ENCODE peak calls at places on chromosomes 7 and 10, in ten cellular contexts. H is lower lobe of right lung, K is vagina, D is astrocyte of the cerebellum, N is coronary artery, A is kidney epithelial cell, F is BE2C, O is left lung, T is thyroid gland, P is transverse colon. E is an unnamed sample.

GRCh38 chr10:122328676-122329075 is 45.8 kb upstream of the PLEKHA1 start:
- DNase-seq in H (no peak), K (no peak), D (no peak), N (no peak), A (no peak), F (no peak), O (no peak), T (no peak), P (no peak), E (no peak)

GRCh38 chr7:21945374-21946227 is at the start of gene CDCA7L:
- DNase-seq in H (peak), K (no peak), D (peak), N (no peak), A (no peak), F (peak), O (peak), T (peak), P (peak), E (peak)

GRCh38 chr7:73850781-73851207 is 8.5 kb upstream of the METTL27 start:
- DNase-seq in H (no peak), K (no peak), D (peak), N (no peak), A (peak), F (no peak), O (no peak), T (peak), P (peak), E (peak)

GRCh38 chr7:104328970-104329825 is 795 bp downstream of the LHFPL3 start:
- DNase-seq in H (no peak), K (no peak), D (no peak), N (no peak), A (no peak), F (no peak), O (no peak), T (no peak), P (no peak), E (no peak)

GRCh38 chr10:19488592-19489280 is 327.5 kb upstream of the PLXDC2 start:
- DNase-seq in H (peak), K (no peak), D (no peak), N (peak), A (no peak), F (no peak), O (peak), T (peak), P (peak), E (no peak)

GRCh38 chr7:2154831-2155230 is 77.9 kb downstream of the MAD1L1 start:
- DNase-seq in H (peak), K (no peak), D (no peak), N (no peak), A (no peak), F (no peak), O (peak), T (no peak), P (no peak), E (no peak)

GRCh38 chr7:26112341-26112740 is 39.7 kb upstream of the NFE2L3 start:
- DNase-seq in H (no peak), K (no peak), D (no peak), N (no peak), A (no peak), F (no peak), O (no peak), T (no peak), P (no peak), E (no peak)

GRCh38 chr7:7581531-7582179 is 15.0 kb downstream of the MIOS start:
- DNase-seq in H (no peak), K (no peak), D (no peak), N (no peak), A (no peak), F (no peak), O (no peak), T (no peak), P (no peak), E (no peak)

GRCh38 chr10:101690461-101690860 is 4.5 kb downstream of the FBXW4 start:
- DNase-seq in H (peak), K (no peak), D (no peak), N (no peak), A (no peak), F (no peak), O (peak), T (no peak), P (no peak), E (no peak)

GRCh38 chr7:155741061-155741460 is 71.2 kb downstream of the SHH start:
- DNase-seq in H (no peak), K (no peak), D (no peak), N (no peak), A (no peak), F (no peak), O (no peak), T (no peak), P (no peak), E (no peak)

GRCh38 chr10:124053971-124054370 is 39.4 kb downstream of the CHST15 start:
- DNase-seq in H (no peak), K (no peak), D (no peak), N (no peak), A (no peak), F (no peak), O (no peak), T (no peak), P (no peak), E (no peak)

GRCh38 chr7:99080679-99081078 is 63.2 kb downstream of the SMURF1 start:
- DNase-seq in H (no peak), K (no peak), D (no peak), N (no peak), A (no peak), F (no peak), O (no peak), T (no peak), P (no peak), E (no peak)

GRCh38 chr10:78649429-78649828 is 419.3 kb upstream of the ZMIZ1 start:
- DNase-seq in H (no peak), K (peak), D (no peak), N (no peak), A (no peak), F (no peak), O (no peak), T (no peak), P (no peak), E (no peak)

GRCh38 chr7:107167483-107168232 is 1.1 kb upstream of the HBP1 start:
- DNase-seq in H (peak), K (no peak), D (peak), N (no peak), A (peak), F (peak), O (no peak), T (peak), P (no peak), E (peak)

GRCh38 chr10:7385114-7385513 is 25.7 kb downstream of the SFMBT2 start:
- DNase-seq in H (no peak), K (no peak), D (no peak), N (no peak), A (no peak), F (no peak), O (no peak), T (no peak), P (no peak), E (no peak)

GRCh38 chr10:48517911-48518321 is 87.0 kb downstream of the ARHGAP22 start:
- DNase-seq in H (no peak), K (no peak), D (no peak), N (peak), A (no peak), F (no peak), O (no peak), T (no peak), P (no peak), E (no peak)

GRCh38 chr7:81769891-81770818 is at the start of gene HGF:
- DNase-seq in H (peak), K (no peak), D (no peak), N (peak), A (no peak), F (peak), O (peak), T (peak), P (peak), E (no peak)
- TF ChIP-seq CTCF in H (no peak), K (no peak), D (peak), N (no peak), A (peak), F (peak), O (no peak), T (no peak), P (no peak), E (peak)

GRCh38 chr7:90459888-90460287 is 9.6 kb upstream of the PTTG1IP2 start:
- DNase-seq in H (no peak), K (no peak), D (no peak), N (no peak), A (no peak), F (no peak), O (no peak), T (no peak), P (no peak), E (no peak)
- TF ChIP-seq CTCF in H (no peak), K (no peak), D (no peak), N (no peak), A (no peak), F (peak), O (no peak), T (no peak), P (no peak), E (peak)

DNA sequence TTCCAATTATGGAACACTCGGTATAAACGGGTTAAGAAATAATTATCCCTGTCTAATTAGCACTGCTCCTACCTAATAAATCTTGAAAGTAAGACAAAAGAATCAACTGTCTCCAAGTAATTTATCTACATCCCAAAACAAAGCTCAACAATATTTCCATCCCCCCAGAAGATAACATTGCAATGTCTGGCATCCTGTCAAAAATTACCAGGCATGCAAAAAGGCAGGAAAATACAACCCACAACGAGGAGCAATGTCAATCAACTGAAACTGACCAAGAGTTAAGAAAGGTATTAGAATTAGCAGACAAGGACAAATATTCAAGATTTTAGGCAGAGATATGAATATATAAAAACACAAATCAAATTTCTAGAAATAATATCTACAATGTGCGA is 84.5 kb upstream of the SVIL start:
- DNase-seq in H (no peak), K (no peak), D (no peak), N (no peak), A (no peak), F (no peak), O (no peak), T (no peak), P (no peak), E (no peak)
- TF ChIP-seq CTCF in H (no peak), K (no peak), D (no peak), N (no peak), A (no peak), F (no peak), O (no peak), T (no peak), P (no peak), E (no peak)

GRCh38 chr7:90749262-90749661 is 153.1 kb downstream of the CDK14 start:
- DNase-seq in H (no peak), K (no peak), D (no peak), N (no peak), A (no peak), F (no peak), O (no peak), T (no peak), P (no peak), E (no peak)

GRCh38 chr7:90747521-90747920 is 151.4 kb downstream of the CDK14 start:
- DNase-seq in H (no peak), K (no peak), D (no peak), N (no peak), A (no peak), F (no peak), O (no peak), T (no peak), P (no peak), E (no peak)

GRCh38 chr7:90752051-90752450 is 155.9 kb downstream of the CDK14 start:
- DNase-seq in H (no peak), K (no peak), D (no peak), N (no peak), A (no peak), F (no peak), O (no peak), T (no peak), P (no peak), E (no peak)

GRCh38 chr7:90751595-90751994 is 155.5 kb downstream of the CDK14 start:
- DNase-seq in H (no peak), K (no peak), D (no peak), N (no peak), A (no peak), F (no peak), O (no peak), T (no peak), P (no peak), E (no peak)

DNA sequence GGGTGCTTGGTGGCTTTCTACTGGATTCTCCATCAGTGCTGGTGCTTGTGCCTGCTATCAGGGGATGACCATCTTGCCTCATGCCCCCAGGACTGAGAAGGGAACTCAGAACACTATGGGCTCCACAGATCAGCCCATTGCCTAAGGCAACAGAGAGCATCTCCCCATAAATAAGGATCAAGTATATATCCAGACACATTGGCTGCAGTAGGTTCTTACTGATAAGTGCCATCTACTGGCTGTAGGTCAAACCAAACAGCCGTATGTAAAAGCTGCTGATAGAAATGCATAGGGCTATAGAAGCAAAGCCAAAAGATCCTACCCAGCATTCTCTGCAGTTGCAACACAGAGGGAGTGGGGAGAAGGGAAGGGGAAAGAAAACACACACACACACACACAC is 153.7 kb downstream of the CDK14 start:
- DNase-seq in H (no peak), K (no peak), D (no peak), N (no peak), A (no peak), F (no peak), O (no peak), T (no peak), P (no peak), E (no peak)
- TF ChIP-seq CTCF in H (no peak), K (no peak), D (peak), N (no peak), A (peak), F (no peak), O (no peak), T (no peak), P (no peak), E (peak)